ENCODE peak calls at places on chromosomes 7 and 10, in six cellular contexts. L is A673; Z is CD8-positive, alpha-beta T cell; K is psoas muscle; U is neuronal stem cell; Y is Panc1. W is an unnamed sample. For H3K4me1, the result is how much of the 10 kb centered on the place peaks cover.

GRCh38 chr7:132030161-132030568 is 473.7 kb upstream of the PODXL start:
- DNase-seq in U (no peak), Z (no peak), L (peak), Y (no peak), K (no peak), W (no peak)

GRCh38 chr7:644381-645305 is 81.9 kb upstream of the DNAAF5 start:
- DNase-seq in K (no peak), Y (no peak), L (no peak), Z (no peak), U (no peak), W (no peak)

GRCh38 chr7:116120839-116121238 is 89.5 kb upstream of the TES start:
- DNase-seq in K (no peak), Y (no peak), U (no peak), Z (no peak), L (no peak), W (no peak)

GRCh38 chr7:80463272-80463920 is 48.5 kb downstream of the GNAT3 start:
- DNase-seq in Z (no peak), K (no peak), L (no peak), U (no peak), Y (no peak), W (no peak)

GRCh38 chr10:34449836-34450235 is 365.3 kb downstream of the PARD3 start:
- DNase-seq in L (no peak), K (no peak), Z (no peak), Y (no peak), U (no peak), W (no peak)

GRCh38 chr7:158512869-158513268 is 74.8 kb downstream of the PTPRN2 start:
- DNase-seq in L (no peak), U (no peak), Z (no peak), K (no peak), Y (no peak), W (no peak)

GRCh38 chr7:23012797-23013714 is 874 bp downstream of the HYCC1 start:
- DNase-seq in L (no peak), U (peak), Z (peak), K (peak), Y (no peak), W (peak)

GRCh38 chr7:33903770-33904679 is 1.3 kb upstream of the BMPER start:
- DNase-seq in K (peak), Y (no peak), L (peak), Z (no peak), U (peak), W (no peak)

GRCh38 chr7:143495806-143496672 is 18.4 kb downstream of the TAS2R41 start:
- DNase-seq in U (no peak), K (no peak), Y (no peak), L (no peak), Z (no peak), W (no peak)

GRCh38 chr10:114600067-114600466 is 58.0 kb downstream of the ABLIM1 start:
- DNase-seq in L (peak), K (no peak), Z (no peak), U (no peak), Y (no peak), W (no peak)

GRCh38 chr10:71462642-71462935 is 65.9 kb downstream of the CDH23 start:
- DNase-seq in K (no peak), Z (no peak), U (no peak), Y (no peak), L (no peak), W (no peak)

GRCh38 chr10:126204320-126204719 is 184.0 kb downstream of the ADAM12 start:
- DNase-seq in Y (no peak), U (no peak), Z (no peak), K (no peak), L (no peak), W (no peak)

DNA sequence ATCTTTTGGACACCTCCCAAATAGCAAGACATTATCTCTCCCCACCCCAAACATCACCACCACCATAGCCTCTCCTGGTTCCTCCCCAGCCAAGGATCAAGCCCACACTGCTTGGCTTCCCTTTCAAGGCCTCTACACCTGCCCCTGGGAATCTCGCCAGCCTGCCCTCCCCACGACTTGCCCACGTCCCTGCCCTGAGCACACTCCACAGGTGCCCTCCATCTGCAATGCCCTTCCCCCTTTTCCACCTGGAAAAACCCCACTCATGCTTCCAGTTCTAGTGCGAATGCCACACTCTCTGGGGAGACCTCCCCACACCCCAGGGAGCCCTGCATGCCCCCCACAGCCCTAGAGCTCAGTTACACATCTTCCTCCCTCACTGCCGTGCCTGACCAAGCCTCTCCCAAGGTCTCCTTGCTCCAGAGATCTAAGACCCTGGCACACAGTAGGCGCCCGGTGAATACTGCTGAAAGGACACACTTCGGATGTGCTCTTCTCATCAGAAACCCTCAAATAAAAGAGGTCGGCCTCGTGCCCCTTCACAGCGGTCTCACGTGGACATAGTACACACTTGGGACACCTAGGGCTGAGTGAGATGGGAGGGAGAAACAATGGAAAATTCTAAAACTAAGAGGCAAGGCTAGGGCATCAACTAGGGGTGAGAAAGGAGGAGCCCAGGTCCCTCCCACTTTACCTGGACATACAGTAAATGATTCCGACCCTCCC is 91.4 kb downstream of the DLG5 start:
- DNase-seq in U (no peak), L (no peak), Y (no peak), Z (no peak), K (peak), W (no peak)
- H3K4me1 ChIP-seq in U (under half), L (under half), Y (under half), Z (under half), K (under half), W (under half)

DNA sequence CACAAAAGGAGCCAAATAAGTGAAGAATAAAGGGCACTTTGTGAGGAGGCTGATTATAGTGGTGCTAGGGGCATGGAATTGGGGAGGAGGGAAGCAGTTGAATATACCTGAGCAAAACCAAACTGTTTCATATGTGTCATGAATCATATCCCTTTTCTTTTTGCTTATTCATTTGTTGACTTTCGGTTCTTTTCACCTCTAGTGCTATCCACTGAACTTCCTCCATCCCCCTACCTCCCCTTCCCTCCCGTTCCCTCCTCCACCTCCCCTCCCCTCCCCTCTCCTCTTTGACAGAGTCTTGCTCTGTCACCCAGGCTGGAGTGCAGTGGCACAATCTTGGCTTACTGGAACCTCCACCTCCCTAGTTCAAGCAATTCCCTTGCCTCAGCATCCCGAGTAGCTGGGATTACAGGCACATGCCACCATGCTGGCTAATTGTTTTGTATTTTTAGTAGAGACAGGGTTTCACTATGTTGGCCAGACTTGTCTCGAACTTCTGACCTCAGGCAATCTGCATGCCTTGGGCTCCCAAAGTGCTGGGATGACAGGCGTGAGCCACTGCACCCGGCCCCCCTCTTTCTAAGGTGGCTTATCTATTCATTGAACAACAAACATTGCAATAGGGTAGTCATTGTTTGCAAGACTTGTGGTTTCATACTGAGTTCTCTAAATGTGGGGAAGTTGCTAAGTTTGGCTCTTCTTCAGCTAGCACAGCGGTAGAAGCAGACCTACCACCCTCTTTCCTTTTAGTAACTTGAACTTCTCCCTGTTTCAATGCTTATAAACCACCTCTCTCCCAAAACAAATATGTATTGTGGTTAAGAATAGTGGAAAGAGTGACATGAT is 150.4 kb upstream of the PRPS1L1 start:
- DNase-seq in K (no peak), Z (no peak), Y (peak), U (no peak), L (no peak), W (no peak)
- H3K4me3 ChIP-seq in K (no peak), Z (no peak), Y (no peak), U (no peak), L (no peak), W (no peak)

DNA sequence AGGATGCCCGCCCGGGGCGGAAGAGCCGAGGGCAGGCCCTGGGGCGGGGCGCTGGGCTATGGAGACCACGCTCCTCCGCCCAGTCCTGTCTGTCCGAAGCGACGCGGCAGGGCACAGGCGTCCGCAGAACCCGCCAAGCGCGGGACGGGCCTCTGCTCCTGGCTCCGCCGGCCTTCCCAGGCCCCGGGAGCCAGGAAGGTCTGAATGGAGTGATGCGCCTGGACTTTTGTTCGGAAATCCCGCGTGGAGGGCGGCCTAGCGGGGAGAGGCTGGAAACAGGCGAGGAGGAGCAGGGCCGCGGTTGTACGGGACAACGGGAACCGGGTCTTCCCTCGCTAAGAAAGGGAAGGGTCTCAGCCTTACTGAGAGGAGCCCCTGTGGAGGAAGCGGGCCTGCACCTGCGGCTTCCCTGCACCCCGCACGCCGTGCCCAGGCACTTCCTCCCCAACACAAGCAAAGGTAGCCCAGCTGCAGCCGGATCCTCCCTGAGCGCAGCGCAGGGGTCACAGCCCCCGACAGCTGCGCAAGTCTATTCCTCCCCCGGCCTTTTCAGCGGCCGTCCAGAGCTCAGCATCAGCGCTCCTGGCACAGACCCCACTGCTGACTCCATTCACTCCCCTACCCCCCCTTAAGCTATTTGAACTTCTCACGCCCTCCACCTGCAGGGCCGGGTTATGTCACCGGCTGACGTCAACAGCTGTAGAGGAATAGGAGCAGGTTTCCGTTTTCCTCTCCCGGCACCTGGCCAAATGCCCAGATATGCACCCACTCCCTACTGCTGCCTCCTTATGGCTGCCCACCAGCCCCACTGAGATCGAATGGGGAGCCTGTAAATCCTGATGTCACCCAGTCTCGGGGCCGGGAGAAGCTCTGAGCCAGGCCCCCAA is 143.2 kb upstream of the RET start:
- DNase-seq in K (no peak), L (peak), Y (no peak), U (no peak), Z (peak), W (no peak)
- H3K4me1 ChIP-seq in K (under half), L (under half), Y (under half), U (under half), Z (under half), W (under half)

GRCh38 chr7:42137941-42138340 is 99.1 kb downstream of the GLI3 start:
- DNase-seq in L (no peak), K (no peak), U (no peak), Z (no peak), Y (no peak), W (no peak)
- H3K4me3 ChIP-seq in L (no peak), K (no peak), U (no peak), Z (no peak), Y (no peak), W (no peak)

DNA sequence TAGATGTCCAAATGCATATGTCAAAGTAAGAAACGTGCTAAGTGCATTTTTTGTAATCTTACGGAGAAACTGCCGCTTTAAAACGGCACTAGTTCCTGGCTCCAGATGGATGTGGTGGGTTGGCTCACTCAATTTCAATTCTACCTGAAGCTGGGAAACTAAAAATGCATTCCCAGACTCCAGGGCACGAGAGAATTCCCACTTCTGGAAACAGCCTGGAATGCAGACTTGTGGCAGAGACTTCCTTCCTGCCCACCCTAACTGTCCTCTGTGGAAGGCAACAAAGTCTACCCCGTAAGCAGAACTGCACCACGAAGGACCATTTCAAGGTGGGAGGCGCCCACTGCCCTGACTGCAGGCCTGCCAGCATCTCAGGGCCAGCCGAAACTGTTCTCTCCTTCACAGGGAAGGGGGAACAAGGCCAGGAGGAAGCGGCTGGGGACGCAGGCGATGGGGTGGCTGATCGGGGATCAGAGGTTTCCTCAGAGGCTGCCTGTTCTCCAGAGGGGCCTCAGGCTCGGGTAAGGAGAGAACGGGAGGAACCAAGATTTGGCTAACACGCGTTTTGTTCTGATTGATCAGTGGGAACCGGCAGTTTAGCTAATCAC is 88.0 kb downstream of the DIP2C start:
- DNase-seq in Z (no peak), K (no peak), Y (no peak), U (no peak), L (no peak), W (no peak)
- H3K4me1 ChIP-seq in Z (under half), K (under half), Y (under half), U (under half), L (under half), W (under half)

DNA sequence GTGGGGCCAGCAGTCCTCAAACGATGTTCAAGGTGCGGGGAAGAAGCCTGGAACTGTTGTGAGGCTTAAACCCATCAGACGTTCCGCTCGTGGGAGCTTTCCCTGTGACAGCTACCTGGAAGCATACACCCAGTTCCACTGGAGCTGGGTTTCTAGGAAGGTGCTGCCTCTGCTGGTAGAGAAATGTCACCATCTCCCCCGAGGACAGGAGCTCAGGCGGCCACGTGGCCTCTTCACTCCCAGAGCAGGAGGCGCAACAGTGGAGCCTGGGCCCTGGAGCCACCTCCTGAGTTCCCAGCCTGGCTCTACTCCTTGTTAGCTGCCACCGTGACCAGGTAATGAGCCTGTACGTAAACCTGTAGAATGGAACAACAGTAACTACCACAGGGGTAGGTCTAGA is 156.1 kb downstream of the ADARB2 start:
- DNase-seq in L (no peak), Z (no peak), K (no peak), U (no peak), Y (no peak), W (no peak)
- H3K4me3 ChIP-seq in L (no peak), Z (no peak), K (no peak), U (no peak), Y (no peak), W (no peak)

GRCh38 chr7:157358041-157358752 is 21.4 kb downstream of the DNAJB6 start:
- DNase-seq in K (no peak), Y (no peak), U (no peak), L (no peak), Z (no peak), W (no peak)

GRCh38 chr7:157357129-157358040 is 20.6 kb downstream of the DNAJB6 start:
- DNase-seq in Z (no peak), U (no peak), L (no peak), K (no peak), Y (no peak), W (no peak)

GRCh38 chr7:157358753-157359096 is 21.9 kb downstream of the DNAJB6 start:
- DNase-seq in U (no peak), Z (no peak), Y (no peak), L (peak), K (no peak), W (no peak)

GRCh38 chr7:157352506-157352905 is 15.7 kb downstream of the DNAJB6 start:
- DNase-seq in K (no peak), U (no peak), Y (no peak), Z (no peak), L (no peak), W (no peak)

GRCh38 chr7:157355784-157356511 is 19.1 kb downstream of the DNAJB6 start:
- DNase-seq in Y (no peak), K (peak), U (no peak), Z (no peak), L (peak), W (peak)
- H3K4me1 ChIP-seq in Y (half or more), K (half or more), U (under half), Z (half or more), L (under half), W (under half)

GRCh38 chr7:126079151-126079550 is 1149.5 kb upstream of the POT1 start:
- DNase-seq in K (no peak), Y (no peak), Z (no peak), U (peak), L (no peak), W (no peak)

GRCh38 chr7:126083014-126083413 is 1153.4 kb upstream of the POT1 start:
- DNase-seq in U (no peak), L (no peak), Z (no peak), Y (no peak), K (no peak), W (no peak)

DNA sequence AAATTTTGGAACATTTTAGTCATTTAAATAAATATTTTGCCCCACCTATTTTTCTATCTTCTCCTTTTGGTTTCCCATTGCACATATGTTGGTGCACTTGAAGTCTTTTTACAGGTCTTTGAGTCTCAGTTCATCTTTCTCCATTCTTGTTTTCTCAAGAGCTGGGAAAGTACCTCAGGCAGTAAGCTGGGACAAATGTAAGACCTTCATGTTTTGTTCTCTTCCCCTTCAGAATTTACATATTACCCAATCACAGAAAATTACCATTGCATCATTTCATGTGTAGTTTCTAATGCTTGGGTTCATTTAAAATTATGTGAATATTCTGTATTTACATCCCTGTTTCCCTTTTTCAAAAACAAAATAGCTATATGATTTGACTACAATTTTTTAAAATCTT is 1150.0 kb upstream of the POT1 start:
- DNase-seq in Z (no peak), Y (no peak), K (no peak), L (no peak), U (no peak), W (no peak)
- H3K4me3 ChIP-seq in Z (no peak), Y (no peak), K (no peak), L (no peak), U (no peak), W (no peak)